ENCODE peak calls at places on chromosome 14, in four cellular contexts. T, B, I and G are unnamed samples.

GRCh38 chr14:37603688-37604251 is 8.3 kb downstream of the TTC6 start:
- DNase-seq in I (no peak), B (no peak), T (no peak), G (no peak)

GRCh38 chr14:20379743-20380142 is 33.6 kb downstream of the TEP1 start:
- DNase-seq in I (no peak), T (no peak), B (no peak), G (no peak)

GRCh38 chr14:77761205-77761931 is 412 bp upstream of the SNW1 start:
- DNase-seq in T (peak), B (peak), I (peak), G (no peak)

GRCh38 chr14:52399886-52400599 is 85.9 kb downstream of the PTGER2 start:
- DNase-seq in T (no peak), B (no peak), I (peak), G (no peak)

GRCh38 chr14:68977741-68978549 is 1.2 kb downstream of the ACTN1 start:
- DNase-seq in B (peak), I (peak), T (no peak), G (no peak)

GRCh38 chr14:76958975-76959710 is 69.4 kb downstream of the IRF2BPL start:
- DNase-seq in B (peak), I (no peak), T (no peak), G (no peak)

GRCh38 chr14:79436325-79436724 is 775.0 kb downstream of the DIO2 start:
- DNase-seq in I (no peak), T (no peak), B (no peak), G (no peak)

GRCh38 chr14:31993521-31993941 is 83.6 kb upstream of the ARHGAP5 start:
- DNase-seq in T (no peak), I (no peak), B (no peak), G (no peak)

GRCh38 chr14:37246427-37246829 is 48.7 kb downstream of the MIPOL1 start:
- DNase-seq in I (no peak), T (peak), B (no peak), G (no peak)

GRCh38 chr14:77556946-77557345 is 58.3 kb upstream of the ISM2 start:
- DNase-seq in T (no peak), I (no peak), B (no peak), G (no peak)

GRCh38 chr14:103818870-103819269 is 28.5 kb downstream of the PPP1R13B start:
- DNase-seq in B (no peak), T (no peak), I (no peak), G (no peak)

GRCh38 chr14:103815253-103815652 is 32.1 kb downstream of the PPP1R13B start:
- DNase-seq in T (no peak), B (no peak), I (no peak), G (no peak)

GRCh38 chr14:103817595-103817994 is 29.8 kb downstream of the PPP1R13B start:
- DNase-seq in I (no peak), B (no peak), T (no peak), G (no peak)

GRCh38 chr14:103818422-103818821 is 29.0 kb downstream of the PPP1R13B start:
- DNase-seq in B (no peak), I (no peak), T (no peak), G (no peak)

GRCh38 chr14:103816991-103817390 is 30.4 kb downstream of the PPP1R13B start:
- DNase-seq in B (no peak), I (no peak), T (no peak), G (no peak)
- TF ChIP-seq CTCF in B (no peak), I (no peak), T (no peak), G (no peak)

GRCh38 chr14:65054471-65055085 is 47.7 kb downstream of the MAX start:
- DNase-seq in B (no peak), I (no peak), T (no peak), G (no peak)
- H3K27ac ChIP-seq in B (no peak), I (no peak), T (no peak), G (no peak)

GRCh38 chr14:64232944-64233343 is 61.2 kb downstream of the ESR2 start:
- DNase-seq in T (peak), B (no peak), I (no peak), G (no peak)

GRCh38 chr14:64235652-64236640 is 58.2 kb downstream of the ESR2 start:
- DNase-seq in B (no peak), T (peak), I (peak), G (no peak)

GRCh38 chr14:64234877-64235651 is 59.1 kb downstream of the ESR2 start:
- DNase-seq in B (no peak), I (peak), T (peak), G (no peak)

GRCh38 chr14:64233791-64234190 is 60.4 kb downstream of the ESR2 start:
- DNase-seq in I (no peak), B (no peak), T (peak), G (no peak)

DNA sequence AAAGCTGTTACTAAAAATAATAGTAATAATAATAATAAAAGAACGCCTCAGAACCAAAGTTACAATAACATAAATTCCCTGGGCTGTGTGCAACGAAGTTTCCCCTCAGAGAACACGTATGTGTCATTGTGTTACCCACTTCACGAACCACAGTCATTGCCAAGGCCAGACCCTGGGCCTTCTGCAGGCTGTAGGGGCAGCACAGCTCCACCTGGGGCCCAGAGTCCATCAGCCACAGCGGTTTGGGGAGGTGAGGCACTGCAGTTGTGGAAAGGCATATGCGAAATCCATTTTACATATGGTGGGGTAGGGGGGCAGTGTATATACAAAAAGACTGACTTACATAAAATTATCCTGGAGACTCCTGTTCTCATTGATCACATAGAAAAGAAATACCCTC is 56.1 kb downstream of the ESR2 start:
- DNase-seq in B (no peak), T (peak), I (no peak), G (no peak)
- TF ChIP-seq CTCF in B (no peak), T (peak), I (no peak), G (no peak)

GRCh38 chr14:71114580-71114979 is 207.3 kb downstream of the PCNX1 start:
- DNase-seq in I (no peak), T (no peak), B (no peak), G (no peak)
- H3K27ac ChIP-seq in I (no peak), T (peak), B (no peak), G (no peak)

GRCh38 chr14:34094384-34094783 is 143.5 kb upstream of the EGLN3 start:
- DNase-seq in B (no peak), I (no peak), T (no peak), G (no peak)

GRCh38 chr14:34103176-34103575 is 152.3 kb upstream of the EGLN3 start:
- DNase-seq in T (no peak), B (no peak), I (no peak), G (no peak)

GRCh38 chr14:34098045-34098984 is 147.4 kb upstream of the EGLN3 start:
- DNase-seq in I (peak), T (no peak), B (peak), G (no peak)

GRCh38 chr14:34099630-34100029 is 148.8 kb upstream of the EGLN3 start:
- DNase-seq in B (no peak), T (no peak), I (peak), G (no peak)

GRCh38 chr14:34098985-34099349 is 148.1 kb upstream of the EGLN3 start:
- DNase-seq in B (no peak), I (no peak), T (no peak), G (no peak)
- TF ChIP-seq CTCF in B (no peak), I (no peak), T (peak), G (no peak)

GRCh38 chr14:55399183-55399582 is 12.4 kb downstream of the ATG14 start:
- DNase-seq in B (no peak), I (no peak), T (no peak), G (no peak)
- H3K27ac ChIP-seq in B (no peak), I (no peak), T (no peak), G (no peak)

GRCh38 chr14:26008290-26008689 is 589.5 kb downstream of the NOVA1 start:
- DNase-seq in B (no peak), I (no peak), T (no peak), G (no peak)
- TF ChIP-seq CTCF in B (no peak), I (peak), T (no peak), G (no peak)

GRCh38 chr14:93091666-93092065 is 24.1 kb downstream of the ITPK1 start:
- DNase-seq in I (no peak), T (no peak), B (no peak), G (no peak)

GRCh38 chr14:93092606-93093556 is 22.8 kb downstream of the ITPK1 start:
- DNase-seq in B (no peak), I (no peak), T (no peak), G (no peak)

GRCh38 chr14:93089501-93090269 is 26.0 kb downstream of the ITPK1 start:
- DNase-seq in I (no peak), T (no peak), B (no peak), G (no peak)

GRCh38 chr14:93094121-93094918 is 21.4 kb downstream of the ITPK1 start:
- DNase-seq in T (no peak), B (no peak), I (no peak), G (no peak)

DNA sequence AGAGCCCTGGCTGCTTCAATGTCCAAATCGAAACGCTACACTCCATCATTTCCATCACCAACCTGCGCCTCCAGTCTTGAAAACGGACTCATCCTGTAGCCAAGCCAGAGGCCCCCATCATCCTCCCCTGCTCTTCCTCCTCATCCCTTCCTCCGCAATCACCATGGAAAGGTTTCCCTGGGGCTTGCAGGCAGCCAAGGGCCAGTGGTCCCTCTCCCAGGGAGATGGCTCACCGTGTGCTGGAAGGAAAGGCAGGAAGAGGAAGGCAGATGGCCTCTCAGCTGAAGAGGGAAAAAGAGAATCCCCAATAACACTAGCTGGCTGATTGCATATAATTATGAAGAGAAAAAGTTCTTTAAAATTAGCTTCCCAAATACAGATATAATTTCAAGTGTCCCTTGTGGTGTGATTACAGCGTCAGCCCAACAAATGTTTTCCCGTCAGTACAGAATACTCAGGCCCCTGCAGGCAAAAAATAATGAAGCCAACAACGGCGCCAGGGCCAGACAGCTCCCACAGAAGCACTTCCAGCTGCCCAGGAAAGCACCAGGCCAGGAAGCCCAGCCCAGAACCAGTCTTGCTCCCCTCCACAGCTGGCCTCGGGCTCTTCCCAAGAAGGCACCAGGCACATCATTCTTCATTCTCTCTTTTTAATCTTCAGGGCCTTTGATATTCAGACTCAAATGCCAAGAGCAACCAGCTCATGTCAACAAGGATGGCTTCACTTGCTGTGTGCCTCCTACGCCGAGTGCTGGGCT is 24.7 kb downstream of the ITPK1 start:
- DNase-seq in B (no peak), T (no peak), I (no peak), G (no peak)
- H3K27ac ChIP-seq in B (peak), T (no peak), I (peak), G (peak)

DNA sequence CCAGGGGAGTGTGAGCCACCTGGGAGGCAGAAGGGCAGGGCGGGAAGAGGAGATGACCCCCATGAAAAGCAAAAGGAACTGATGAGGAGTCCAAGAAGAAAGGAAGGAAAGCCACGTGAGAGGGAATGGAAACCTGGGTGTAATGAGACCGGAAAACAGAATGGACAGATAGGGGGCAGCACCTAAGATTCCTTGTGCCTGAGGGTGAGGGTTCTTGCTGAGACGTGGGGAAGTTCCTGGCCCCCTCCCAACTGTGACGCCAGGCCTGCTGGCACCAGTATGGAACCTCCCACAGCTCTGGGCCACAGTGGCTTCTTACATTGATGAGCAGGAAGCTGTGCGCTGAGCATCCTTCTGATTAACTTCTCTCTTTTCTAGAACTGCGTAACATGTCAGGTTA is 30.8 kb downstream of the TTC7B start:
- DNase-seq in B (peak), I (peak), T (no peak), G (peak)
- TF ChIP-seq CTCF in B (no peak), I (no peak), T (peak), G (peak)